ENCODE peak calls at places on chromosomes 6 and 20, in eight cellular contexts. Z, T, A, B, N, F, D and H are unnamed samples.

GRCh38 chr6:151081658-151082057 is 158.1 kb upstream of the AKAP12 start:
- ATAC-seq in Z (no peak), A (no peak), D (peak), B (peak), F (no peak), N (peak), T (no peak), H (no peak)

GRCh38 chr6:26142026-26142425 is 54.8 kb downstream of the HFE start:
- ATAC-seq in Z (no peak), T (no peak), F (no peak), D (no peak), A (no peak), N (no peak), B (peak), H (no peak)

GRCh38 chr6:85797993-85798392 is 155.3 kb upstream of the SYNCRIP start:
- ATAC-seq in Z (no peak), D (no peak), N (no peak), A (no peak), T (no peak), B (no peak), F (no peak), H (no peak)

GRCh38 chr20:57514273-57514751 is 10.6 kb downstream of the CTCFL start:
- ATAC-seq in F (peak), D (peak), N (peak), B (peak), A (peak), T (peak), Z (peak), H (peak)

GRCh38 chr6:37501632-37502466 is 2.2 kb upstream of the CCDC167 start:
- ATAC-seq in N (no peak), A (no peak), F (no peak), T (no peak), Z (no peak), B (no peak), D (no peak), H (no peak)

GRCh38 chr20:33092361-33092760 is 12.9 kb downstream of the BPIFB4 start:
- ATAC-seq in N (no peak), T (no peak), A (no peak), B (no peak), Z (no peak), D (no peak), F (no peak), H (no peak)

GRCh38 chr6:3722785-3723184 is 28.7 kb downstream of the PXDC1 start:
- ATAC-seq in N (no peak), B (no peak), D (no peak), A (no peak), F (no peak), Z (no peak), T (no peak), H (no peak)

GRCh38 chr20:4052139-4052480 is 36.8 kb upstream of the RNF24 start:
- ATAC-seq in B (no peak), Z (peak), A (no peak), D (peak), F (peak), N (no peak), T (no peak), H (no peak)

GRCh38 chr6:98287876-98288275 is 546.5 kb upstream of the POU3F2 start:
- ATAC-seq in N (no peak), F (no peak), A (no peak), D (no peak), Z (no peak), B (no peak), T (no peak), H (no peak)

GRCh38 chr6:11604836-11605506 is 67.4 kb downstream of the TMEM170B start:
- ATAC-seq in F (no peak), N (no peak), D (no peak), Z (no peak), T (no peak), A (no peak), B (no peak), H (peak)

DNA sequence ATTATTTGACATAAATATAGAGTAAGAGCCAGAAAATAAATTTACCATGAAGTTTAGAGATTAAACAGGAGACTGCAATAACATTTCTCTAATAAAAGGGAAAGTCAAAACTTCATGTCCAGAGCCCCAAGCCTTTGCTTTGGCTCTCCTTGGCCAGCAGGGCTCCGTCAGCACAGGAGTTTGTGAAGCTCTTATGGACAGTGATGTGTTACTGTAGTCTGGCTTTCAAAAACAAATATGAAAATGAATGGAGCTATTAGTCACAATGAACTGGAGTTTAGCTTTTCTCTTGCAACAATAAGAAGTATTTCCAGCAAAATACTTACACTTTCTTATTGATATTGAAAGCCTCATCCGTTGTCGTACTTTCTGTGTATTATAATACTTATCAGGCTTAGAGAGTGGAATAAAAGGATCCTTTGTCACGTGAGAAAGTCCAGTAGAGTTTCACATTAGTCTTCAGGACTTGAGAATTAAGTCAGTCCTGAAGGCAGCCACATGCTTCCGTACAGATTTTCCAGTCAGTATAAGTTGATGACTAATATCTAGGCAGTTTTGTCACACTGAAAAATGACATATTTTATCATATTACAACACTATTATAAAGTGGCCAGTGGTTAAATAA is 117.0 kb upstream of the PRL start:
- ATAC-seq in A (peak), T (no peak), Z (no peak), B (no peak), N (no peak), F (no peak), D (no peak), H (peak)
- TF ChIP-seq CTCF in A (no peak), T (no peak), Z (no peak), B (no peak), N (no peak), F (no peak), D (no peak), H (no peak)

GRCh38 chr6:143335865-143336264 is 114.6 kb downstream of the ADAT2 start:
- ATAC-seq in Z (no peak), A (no peak), F (no peak), N (no peak), T (no peak), B (no peak), D (no peak), H (no peak)

GRCh38 chr6:143333749-143334520 is 116.6 kb downstream of the ADAT2 start:
- ATAC-seq in Z (no peak), A (no peak), F (no peak), D (no peak), T (no peak), B (no peak), N (no peak), H (no peak)

GRCh38 chr6:143339223-143339622 is 111.3 kb downstream of the ADAT2 start:
- ATAC-seq in N (no peak), D (no peak), T (no peak), B (no peak), Z (no peak), A (no peak), F (no peak), H (no peak)

GRCh38 chr6:143336446-143337152 is 113.9 kb downstream of the ADAT2 start:
- ATAC-seq in T (no peak), F (no peak), D (no peak), Z (no peak), N (no peak), B (no peak), A (no peak), H (no peak)

GRCh38 chr6:143337201-143337949 is 113.1 kb downstream of the ADAT2 start:
- ATAC-seq in T (peak), F (peak), Z (no peak), B (peak), N (peak), D (peak), A (no peak), H (no peak)
- TF ChIP-seq CTCF in T (peak), F (peak), Z (peak), B (peak), N (no peak), D (peak), A (peak), H (peak)

DNA sequence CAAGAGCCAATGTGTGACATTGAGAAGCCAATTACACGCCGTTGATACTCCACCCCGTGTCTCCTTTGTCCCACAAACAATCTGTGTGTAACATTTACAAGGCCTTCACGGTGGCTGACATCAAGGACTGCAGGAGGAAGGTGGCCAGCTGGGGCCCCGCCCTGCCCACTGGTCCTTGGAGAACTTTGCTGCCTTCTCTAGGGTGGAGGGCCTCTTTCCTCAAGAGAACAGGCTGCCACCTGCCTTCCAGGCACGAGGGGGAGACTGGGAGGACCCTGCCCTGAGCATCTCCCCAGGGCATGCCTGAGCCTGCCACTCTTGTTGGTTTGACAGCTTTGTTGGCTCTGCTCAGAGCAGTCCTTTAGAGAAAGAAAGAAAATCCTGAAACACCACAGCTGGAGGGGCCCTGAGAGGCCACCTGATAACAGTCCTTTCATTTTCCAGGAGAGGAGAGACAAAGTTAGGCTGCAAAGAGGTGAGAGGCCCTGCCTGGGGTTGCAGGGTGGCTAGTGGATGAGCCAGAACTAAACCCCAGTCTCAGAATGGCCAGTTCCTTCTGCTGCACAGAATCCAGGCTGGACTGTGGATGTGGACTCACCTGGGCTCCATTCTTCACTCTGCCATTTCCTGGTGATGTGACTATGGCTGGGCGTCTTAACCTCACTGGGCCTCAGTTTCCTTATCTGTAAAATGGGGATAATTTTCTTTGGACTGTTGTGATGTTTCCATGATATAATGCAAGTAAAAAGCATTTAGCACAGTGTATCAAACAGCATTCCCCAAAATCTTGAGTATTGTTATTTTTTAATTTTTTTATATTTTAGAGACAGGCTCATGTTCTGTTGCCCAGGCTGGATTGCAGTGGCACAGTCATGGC is 5.7 kb upstream of the IP6K3 start:
- ATAC-seq in N (peak), D (no peak), A (no peak), T (no peak), Z (no peak), B (no peak), F (no peak), H (no peak)
- TF ChIP-seq CTCF in N (no peak), D (no peak), A (no peak), T (no peak), Z (no peak), B (no peak), F (no peak), H (no peak)

GRCh38 chr20:51540585-51540984 is 1.9 kb downstream of the NFATC2 start:
- ATAC-seq in Z (no peak), D (no peak), N (no peak), F (no peak), T (no peak), A (no peak), B (no peak), H (no peak)

GRCh38 chr20:51545515-51545914 is 3.0 kb upstream of the NFATC2 start:
- ATAC-seq in N (no peak), F (no peak), T (no peak), Z (no peak), B (no peak), D (no peak), A (no peak), H (no peak)

GRCh38 chr20:51542894-51543788 is 622 bp upstream of the NFATC2 start:
- ATAC-seq in F (no peak), Z (no peak), A (no peak), D (no peak), B (no peak), N (no peak), T (no peak), H (no peak)

GRCh38 chr20:51541189-51542032 is 1.1 kb downstream of the NFATC2 start:
- ATAC-seq in N (no peak), D (peak), Z (peak), B (peak), F (peak), A (peak), T (peak), H (peak)

DNA sequence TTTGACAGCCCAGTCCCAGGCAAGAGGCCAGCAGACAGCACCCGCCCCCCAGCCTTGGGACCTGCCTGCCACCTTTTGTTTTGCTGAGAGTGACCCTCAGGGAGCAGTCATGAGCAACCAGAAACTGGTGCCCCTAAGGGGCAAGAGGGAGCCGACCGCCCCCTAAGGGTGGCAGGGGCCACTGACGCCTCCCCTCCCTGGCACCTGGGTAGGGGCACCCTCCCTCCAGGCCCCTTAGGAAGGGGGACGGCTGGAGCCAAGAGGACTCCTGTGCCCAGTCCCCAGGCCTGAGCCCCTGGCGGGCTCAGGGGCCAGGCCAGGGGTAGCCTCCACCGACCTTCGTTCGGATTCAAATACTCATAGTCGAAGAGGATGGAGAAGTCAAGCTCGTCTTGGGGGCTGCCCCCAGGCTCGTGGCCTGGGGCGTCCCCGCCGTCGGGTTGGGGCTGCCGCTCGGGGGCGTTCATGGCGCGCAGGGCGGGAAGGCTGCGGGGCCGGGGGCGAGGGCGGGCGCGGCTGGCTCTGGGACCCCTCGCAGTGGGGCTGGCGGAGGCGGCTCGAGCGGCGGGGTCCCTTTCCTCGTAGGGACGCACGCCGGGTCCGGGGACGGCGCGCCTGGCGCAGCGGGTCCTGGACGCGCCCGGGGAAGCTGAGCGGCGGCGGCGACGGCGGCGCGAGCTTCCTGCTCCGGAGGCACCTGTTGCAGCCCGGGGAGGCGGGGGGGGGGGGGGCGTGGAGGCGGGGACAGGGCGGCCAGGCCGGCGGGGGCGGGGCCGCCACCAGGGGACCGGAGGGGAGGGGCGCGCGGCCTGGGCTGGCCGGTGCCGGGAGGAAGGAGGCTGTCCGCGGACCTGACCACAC is at the start of gene NFATC2:
- ATAC-seq in A (peak), N (peak), T (peak), B (peak), D (peak), F (peak), Z (peak), H (peak)
- TF ChIP-seq CTCF in A (no peak), N (peak), T (peak), B (peak), D (no peak), F (no peak), Z (peak), H (no peak)